ENCODE peak calls at places on chromosome 5, in nine cellular contexts. T is cardiac muscle cell; G is CD8-positive, alpha-beta memory T cell; F is neuronal stem cell; V is mammary epithelial cell; P is heart left ventricle; S is neural progenitor cell; O is PC-9; J is uterus. B is an unnamed sample. For H3K4me1, the result is how much of the 10 kb centered on the place peaks cover.

GRCh38 chr5:31361234-31361633 is 167.7 kb downstream of the CDH6 start:
- DNase-seq in O (peak), S (no peak), F (no peak), V (peak), J (peak), T (no peak), G (no peak), P (no peak), B (no peak)

GRCh38 chr5:32584651-32585050 is 706 bp upstream of the SUB1 start:
- DNase-seq in S (no peak), P (no peak), G (no peak), V (no peak), O (no peak), F (no peak), J (no peak), T (no peak), B (no peak)

GRCh38 chr5:34716986-34717385 is 60.9 kb downstream of the RAI14 start:
- DNase-seq in O (peak), P (no peak), S (no peak), J (no peak), V (no peak), G (no peak), T (no peak), F (no peak), B (no peak)

GRCh38 chr5:40240111-40240510 is 439.6 kb upstream of the PTGER4 start:
- DNase-seq in F (no peak), S (no peak), J (no peak), P (no peak), G (no peak), T (no peak), O (no peak), V (peak), B (no peak)

GRCh38 chr5:141354900-141355469 is at the start of gene PCDHGA4:
- DNase-seq in F (no peak), V (no peak), J (no peak), G (no peak), T (no peak), P (no peak), S (no peak), O (no peak), B (no peak)

GRCh38 chr5:42250-42649 is 49.7 kb upstream of the PLEKHG4B start:
- DNase-seq in V (peak), T (peak), J (no peak), F (no peak), S (peak), P (no peak), G (no peak), O (no peak), B (peak)

GRCh38 chr5:93300309-93300923 is 280.6 kb downstream of the NR2F1-AS1 start:
- DNase-seq in S (peak), J (no peak), V (no peak), P (no peak), O (no peak), T (no peak), G (no peak), F (peak), B (no peak)

GRCh38 chr5:109690456-109691247 is 925 bp downstream of the MAN2A1 start:
- DNase-seq in O (peak), P (peak), G (peak), V (peak), F (peak), J (peak), T (peak), S (peak), B (peak)

GRCh38 chr5:161058751-161059150 is 206.7 kb upstream of the ATP10B start:
- DNase-seq in V (no peak), G (no peak), F (no peak), S (no peak), O (no peak), J (no peak), P (no peak), T (no peak), B (no peak)

GRCh38 chr5:533243-534005 is 9.2 kb upstream of the SLC9A3 start:
- DNase-seq in T (no peak), G (no peak), J (no peak), O (no peak), F (no peak), V (no peak), S (no peak), P (peak), B (no peak)

GRCh38 chr5:149422429-149423286 is 43.6 kb upstream of the IL17B start:
- DNase-seq in O (no peak), F (no peak), P (peak), J (peak), S (peak), V (no peak), T (peak), G (no peak), B (peak)

GRCh38 chr5:172718527-172719114 is 52.4 kb downstream of the DUSP1 start:
- DNase-seq in O (no peak), S (no peak), V (no peak), J (no peak), T (no peak), F (no peak), P (peak), G (no peak), B (no peak)
- H3K4me1 ChIP-seq in O (under half), S (under half), V (under half), J (under half), T (under half), F (under half), P (under half), G (under half), B (under half)

GRCh38 chr5:143234162-143234842 is 169.2 kb downstream of the NR3C1 start:
- DNase-seq in G (no peak), O (no peak), S (no peak), F (no peak), J (no peak), V (no peak), T (no peak), P (no peak), B (peak)
- H3K4me3 ChIP-seq in G (no peak), O (no peak), S (no peak), F (no peak), J (no peak), V (no peak), T (no peak), P (no peak), B (no peak)

GRCh38 chr5:147458581-147458980 is 51.3 kb downstream of the DPYSL3 start:
- DNase-seq in G (no peak), V (no peak), P (no peak), J (no peak), T (no peak), S (no peak), O (no peak), F (no peak), B (no peak)
- H3K27ac ChIP-seq in G (no peak), V (no peak), P (no peak), J (peak), T (no peak), S (peak), O (no peak), F (no peak), B (no peak)

GRCh38 chr5:146378981-146379380 is 40.3 kb downstream of the POU4F3 start:
- DNase-seq in V (no peak), G (no peak), P (no peak), F (no peak), J (no peak), S (no peak), T (no peak), O (no peak), B (no peak)

DNA sequence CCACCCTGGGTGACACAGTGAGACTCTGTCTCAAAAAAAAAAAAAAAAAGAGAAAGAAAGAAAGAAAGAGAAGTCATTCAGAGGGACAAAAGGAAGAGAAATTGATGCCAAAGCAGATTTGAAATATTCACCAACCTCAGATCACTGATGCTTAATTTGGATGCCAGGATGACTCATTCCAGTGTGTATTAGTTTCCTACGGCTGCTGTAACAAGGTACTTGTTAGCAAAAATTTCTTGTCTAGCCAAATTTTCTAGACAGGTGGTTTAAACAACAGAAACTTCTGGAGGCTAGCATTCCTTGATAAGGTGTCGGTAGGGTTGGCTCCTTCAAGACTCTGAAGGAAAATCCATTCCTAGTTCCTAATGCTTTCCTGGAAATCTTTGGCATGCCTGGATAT is 42.1 kb downstream of the POU4F3 start:
- DNase-seq in F (no peak), T (no peak), G (no peak), V (no peak), J (no peak), O (no peak), P (no peak), S (no peak), B (no peak)
- H3K4me1 ChIP-seq in F (under half), T (under half), G (under half), V (under half), J (under half), O (under half), P (under half), S (under half), B (under half)

DNA sequence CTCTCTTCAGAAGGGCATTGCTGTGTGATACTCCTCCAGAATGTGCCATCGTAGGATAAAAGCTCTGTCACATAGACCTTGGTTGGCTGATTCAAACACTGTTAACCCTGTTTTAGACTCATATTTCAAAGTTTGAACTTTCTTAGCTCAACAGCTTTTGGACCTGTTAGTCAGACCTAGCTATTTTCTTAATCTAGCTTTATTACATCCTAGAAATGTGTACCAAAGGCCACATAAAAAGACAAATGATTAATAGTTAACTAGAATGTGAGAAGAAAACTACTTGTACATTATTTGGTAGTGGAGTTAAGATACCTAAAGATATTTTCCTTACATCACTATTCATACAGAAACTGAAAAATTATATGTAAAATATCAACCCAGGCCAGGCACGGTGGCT is 4.3 kb downstream of the RHOBTB3 start:
- DNase-seq in O (no peak), V (no peak), F (no peak), P (no peak), T (no peak), G (no peak), J (no peak), S (no peak), B (no peak)
- H3K4me3 ChIP-seq in O (no peak), V (no peak), F (no peak), P (no peak), T (peak), G (no peak), J (no peak), S (no peak), B (no peak)

GRCh38 chr5:78751872-78752271 is 103.3 kb upstream of the LHFPL2 start:
- DNase-seq in F (no peak), G (no peak), T (no peak), O (no peak), V (no peak), J (no peak), S (no peak), P (no peak), B (no peak)

GRCh38 chr5:78745985-78746384 is 97.4 kb upstream of the LHFPL2 start:
- DNase-seq in O (no peak), G (no peak), T (no peak), S (peak), V (no peak), J (no peak), F (no peak), P (no peak), B (no peak)

GRCh38 chr5:78750281-78750680 is 101.7 kb upstream of the LHFPL2 start:
- DNase-seq in G (no peak), V (no peak), J (no peak), O (no peak), S (no peak), F (no peak), P (no peak), T (no peak), B (no peak)

GRCh38 chr5:78747703-78748359 is 99.3 kb upstream of the LHFPL2 start:
- DNase-seq in G (no peak), O (no peak), S (no peak), F (no peak), T (no peak), V (no peak), J (no peak), P (no peak), B (no peak)

DNA sequence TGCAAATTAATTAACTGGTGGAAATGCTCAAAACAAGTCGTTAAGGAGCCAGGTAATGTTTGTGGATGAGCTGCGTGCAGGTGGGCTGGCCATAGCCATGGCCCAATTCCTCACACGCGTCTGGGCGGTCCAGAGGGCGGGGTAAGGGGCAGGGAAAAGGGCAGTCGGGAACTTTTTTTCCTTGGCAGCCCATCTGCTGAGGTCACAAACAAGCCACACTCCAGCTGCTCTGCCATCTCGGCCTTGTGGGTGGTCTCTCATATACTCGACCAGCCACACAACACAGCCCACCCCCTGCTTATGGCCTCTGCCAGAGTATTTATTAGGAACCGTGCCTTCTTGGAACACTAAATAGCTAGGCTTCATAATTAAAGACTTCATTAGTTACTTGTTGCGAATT is 98.4 kb upstream of the LHFPL2 start:
- DNase-seq in V (no peak), J (no peak), F (no peak), G (no peak), T (no peak), S (peak), P (no peak), O (no peak), B (no peak)
- H3K27ac ChIP-seq in V (no peak), J (no peak), F (no peak), G (no peak), T (no peak), S (no peak), P (no peak), O (no peak), B (no peak)

DNA sequence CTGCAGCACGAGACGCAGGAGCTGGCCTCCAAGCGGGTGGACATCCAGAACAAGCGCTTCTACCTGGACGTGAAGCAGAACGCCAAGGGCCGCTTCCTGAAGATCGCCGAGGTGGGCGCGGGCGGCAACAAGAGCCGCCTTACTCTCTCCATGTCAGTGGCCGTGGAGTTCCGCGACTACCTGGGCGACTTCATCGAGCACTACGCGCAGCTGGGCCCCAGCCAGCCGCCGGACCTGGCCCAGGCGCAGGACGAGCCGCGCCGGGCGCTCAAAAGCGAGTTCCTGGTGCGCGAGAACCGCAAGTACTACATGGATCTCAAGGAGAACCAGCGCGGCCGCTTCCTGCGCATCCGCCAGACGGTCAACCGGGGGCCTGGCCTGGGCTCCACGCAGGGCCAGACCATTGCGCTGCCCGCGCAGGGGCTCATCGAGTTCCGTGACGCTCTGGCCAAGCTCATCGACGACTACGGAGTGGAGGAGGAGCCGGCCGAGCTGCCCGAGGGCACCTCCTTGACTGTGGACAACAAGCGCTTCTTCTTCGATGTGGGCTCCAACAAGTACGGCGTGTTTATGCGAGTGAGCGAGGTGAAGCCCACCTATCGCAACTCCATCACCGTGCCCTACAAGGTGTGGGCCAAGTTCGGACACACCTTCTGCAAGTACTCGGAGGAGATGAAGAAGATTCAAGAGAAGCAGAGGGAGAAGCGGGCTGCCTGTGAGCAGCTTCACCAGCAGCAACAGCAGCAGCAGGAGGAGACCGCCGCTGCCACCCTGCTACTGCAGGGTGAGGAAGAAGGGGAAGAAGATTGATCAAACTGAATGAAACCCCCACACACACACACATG is 654 bp downstream of the PURA start:
- DNase-seq in V (peak), F (peak), S (peak), O (no peak), P (peak), T (peak), J (peak), G (peak), B (peak)
- H3K4me1 ChIP-seq in V (under half), F (under half), S (under half), O (under half), P (under half), T (under half), J (under half), G (half or more), B (half or more)

GRCh38 chr5:58926549-58926948 is 343.7 kb downstream of the RAB3C start:
- DNase-seq in V (no peak), G (no peak), F (no peak), S (no peak), O (no peak), T (no peak), P (no peak), J (no peak), B (no peak)

GRCh38 chr5:58924306-58924705 is 341.4 kb downstream of the RAB3C start:
- DNase-seq in S (peak), J (no peak), P (no peak), G (no peak), T (no peak), V (no peak), F (no peak), O (no peak), B (no peak)

GRCh38 chr5:58925627-58926545 is 343.0 kb downstream of the RAB3C start:
- DNase-seq in J (no peak), F (no peak), S (peak), V (no peak), P (no peak), O (no peak), G (no peak), T (peak), B (no peak)

GRCh38 chr5:58929726-58930125 is 346.9 kb downstream of the RAB3C start:
- DNase-seq in S (no peak), O (no peak), T (no peak), P (no peak), J (no peak), F (no peak), V (no peak), G (no peak), B (no peak)

DNA sequence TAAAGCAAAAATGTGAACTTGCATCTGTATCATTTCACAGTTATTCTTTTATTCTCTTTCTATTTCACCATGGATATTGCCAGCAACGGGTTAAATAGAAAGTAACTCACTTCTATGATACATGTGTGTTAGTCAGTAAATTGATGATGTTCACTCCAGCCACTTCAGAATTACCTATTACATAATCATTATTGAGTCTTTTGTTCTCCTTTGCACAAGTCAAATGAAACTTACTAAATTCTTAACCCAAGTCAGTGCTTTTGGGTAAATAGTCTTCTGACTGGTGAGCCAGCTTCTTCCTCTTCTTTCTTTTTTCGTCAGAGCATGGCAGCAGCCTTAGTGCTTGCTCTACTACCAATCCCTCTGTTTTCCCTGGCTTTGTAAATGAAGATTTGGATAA is 344.3 kb downstream of the RAB3C start:
- DNase-seq in T (no peak), P (no peak), G (no peak), V (no peak), F (no peak), S (no peak), O (no peak), J (no peak), B (no peak)
- H3K4me3 ChIP-seq in T (no peak), P (no peak), G (no peak), V (no peak), F (no peak), S (no peak), O (no peak), J (no peak), B (no peak)